ENCODE peak calls at places on chromosomes 13 and 19, in four cellular contexts. S, K, T and H are unnamed samples.

GRCh38 chr13:49858183-49858856 is 65.8 kb upstream of the KPNA3 start:
- DNase-seq in T (peak; percentile 82), S (peak; percentile 22), K (no peak), H (no peak)

GRCh38 chr19:28495046-28495445 is 717.9 kb downstream of the UQCRFS1 start:
- DNase-seq in T (no peak), S (no peak), K (no peak), H (no peak)

GRCh38 chr19:2653717-2654584 is 48.5 kb downstream of the GNG7 start:
- DNase-seq in T (no peak), S (no peak), K (no peak), H (no peak)

GRCh38 chr19:39223703-39224279 is 19.7 kb upstream of the SYCN start:
- DNase-seq in S (no peak), K (no peak), T (peak; percentile 55), H (no peak)

GRCh38 chr19:32372726-32373613 is 27.6 kb downstream of the ZNF507 start:
- DNase-seq in K (no peak), S (no peak), T (no peak), H (no peak)

GRCh38 chr13:84574851-84575250 is 692.6 kb upstream of the SLITRK1 start:
- DNase-seq in S (no peak), K (no peak), T (peak; percentile 34), H (no peak)

GRCh38 chr19:48987323-48987722 is 5.8 kb downstream of the GYS1 start:
- DNase-seq in T (no peak), K (no peak), S (no peak), H (no peak)

GRCh38 chr19:50556236-50557008 is 11.8 kb downstream of the LRRC4B start:
- DNase-seq in K (peak; percentile 75), T (peak; percentile 92), S (peak; percentile 72), H (peak; percentile 56)

GRCh38 chr19:41307090-41307875 is 2.7 kb upstream of the CCDC97 start:
- DNase-seq in T (no peak), S (no peak), K (no peak), H (no peak)

GRCh38 chr19:10815969-10816635 is 19.9 kb downstream of the TMED1 start:
- DNase-seq in T (peak; percentile 81), S (no peak), K (no peak), H (no peak)

GRCh38 chr13:39347926-39348901 is 254.8 kb downstream of the LHFPL6 start:
- DNase-seq in S (no peak), K (no peak), T (no peak), H (no peak)

GRCh38 chr19:9144920-9145319 is 4.7 kb downstream of the ZNF317 start:
- DNase-seq in K (no peak), T (no peak), S (no peak), H (no peak)

GRCh38 chr13:30985637-30986205 is 53.3 kb downstream of the TEX26 start:
- DNase-seq in S (no peak), K (no peak), T (peak; percentile 47), H (no peak)

GRCh38 chr19:17328517-17329060 is 6.1 kb downstream of the ANO8 start:
- DNase-seq in K (no peak), S (no peak), T (no peak), H (peak; percentile 37)

GRCh38 chr19:46378268-46378667 is 31.4 kb downstream of the PPP5C start:
- DNase-seq in K (no peak), T (peak; percentile 81), S (no peak), H (no peak)

GRCh38 chr13:102400619-102401125 is 1.2 kb downstream of the FGF14 start:
- DNase-seq in T (peak; percentile 11), K (no peak), S (no peak), H (no peak)

GRCh38 chr19:52140077-52140710 is 456 bp upstream of the ZNF616 start:
- DNase-seq in S (no peak), K (no peak), T (peak; percentile 19), H (no peak)

GRCh38 chr13:24629320-24629719 is 50.9 kb upstream of the ATP12A start:
- DNase-seq in K (no peak), S (no peak), T (no peak), H (no peak)

GRCh38 chr13:49023441-49023840 is 47.7 kb downstream of the FNDC3A start:
- DNase-seq in K (no peak), S (no peak), T (peak; percentile 60), H (no peak)

GRCh38 chr19:49601482-49602038 is 10.6 kb downstream of the PRR12 start:
- DNase-seq in T (no peak), K (no peak), S (no peak), H (no peak)

GRCh38 chr13:30107126-30107525 is 200.2 kb downstream of the KATNAL1 start:
- DNase-seq in T (no peak), S (no peak), K (no peak), H (no peak)

GRCh38 chr19:8017808-8018207 is 12.4 kb upstream of the ELAVL1 start:
- DNase-seq in K (peak; percentile 30), T (no peak), S (no peak), H (no peak)

GRCh38 chr13:83378901-83379300 is 503.4 kb downstream of the SLITRK1 start:
- DNase-seq in K (no peak), S (no peak), T (peak; percentile 4), H (no peak)

GRCh38 chr19:39407644-39408391 is 1.2 kb downstream of the ZFP36 start:
- DNase-seq in T (peak; percentile 30), S (peak; percentile 72), K (peak; percentile 45), H (peak; percentile 42)

GRCh38 chr13:47188802-47189201 is 291.9 kb upstream of the HTR2A start:
- DNase-seq in S (no peak), K (no peak), T (peak; percentile 63), H (no peak)

GRCh38 chr19:36060430-36060829 is 5.7 kb downstream of the WDR62 start:
- DNase-seq in S (no peak), K (no peak), T (peak; percentile 85), H (no peak)

GRCh38 chr13:93709511-93710244 is 483.1 kb downstream of the GPC6 start:
- DNase-seq in T (no peak), S (no peak), K (no peak), H (no peak)

GRCh38 chr13:52356327-52356726 is 49.6 kb downstream of the THSD1 start:
- DNase-seq in S (peak; percentile 30), T (peak; percentile 62), K (no peak), H (no peak)

GRCh38 chr13:91277013-91277676 is 70.3 kb upstream of the MIR17HG start:
- DNase-seq in T (no peak), S (no peak), K (no peak), H (no peak)

GRCh38 chr19:46412034-46412982 is 1.1 kb downstream of the CCDC8 start:
- DNase-seq in T (no peak), K (no peak), S (no peak), H (no peak)

GRCh38 chr19:40323705-40324104 is 24.5 kb downstream of the C19orf47 start:
- DNase-seq in K (no peak), T (no peak), S (no peak), H (no peak)

GRCh38 chr19:17753976-17754375 is 2.7 kb downstream of the FCHO1 start:
- DNase-seq in T (no peak), K (no peak), S (no peak), H (no peak)

GRCh38 chr19:46722421-46723022 is 5.6 kb upstream of the PRKD2 start:
- DNase-seq in S (no peak), T (no peak), K (no peak), H (no peak)

GRCh38 chr19:43765109-43765876 is 10.5 kb upstream of the SMG9 start:
- DNase-seq in K (peak; percentile 24), S (peak; percentile 70), T (peak; percentile 89), H (peak; percentile 71)

GRCh38 chr19:6766357-6767080 is 716 bp downstream of the SH2D3A start:
- DNase-seq in S (peak; percentile 25), T (no peak), K (no peak), H (no peak)

GRCh38 chr13:49367640-49368431 is 76.0 kb downstream of the CAB39L start:
- DNase-seq in T (peak; percentile 29), S (no peak), K (no peak), H (no peak)